ENCODE peak calls at places on chromosomes 6 and 20, in ten cellular contexts. H, N, T, U, Y, R, J, Z, V and X are unnamed samples.

GRCh38 chr6:102995491-102995890 is 1602.0 kb downstream of the GRIK2 start:
- DNase-seq in J (no peak), N (no peak), Y (no peak), Z (no peak), V (no peak), U (no peak), H (no peak), R (peak; percentile 51), T (no peak), X (no peak)

GRCh38 chr6:133341607-133342158 is 100.5 kb downstream of the EYA4 start:
- DNase-seq in U (no peak), Z (no peak), Y (peak; percentile 3), T (peak; percentile 86), R (peak; percentile 52), H (peak; percentile 34), J (no peak), V (peak; percentile 35), N (no peak), X (no peak)

GRCh38 chr6:52641826-52642225 is 29.1 kb upstream of the TMEM14A start:
- DNase-seq in N (no peak), U (no peak), H (no peak), J (no peak), R (no peak), Z (no peak), V (no peak), T (no peak), Y (no peak), X (no peak)

GRCh38 chr20:60254901-60255411 is 296.7 kb downstream of the CDH26 start:
- DNase-seq in N (no peak), V (peak; percentile 81), U (no peak), Z (no peak), H (no peak), R (peak; percentile 19), J (no peak), Y (peak; percentile 65), T (peak; percentile 40), X (no peak)

GRCh38 chr20:2399390-2399789 is 18.7 kb downstream of the TGM6 start:
- DNase-seq in H (no peak), V (no peak), T (no peak), R (no peak), Y (no peak), N (no peak), U (no peak), Z (no peak), J (no peak), X (no peak)

GRCh38 chr6:2940010-2940850 is 31.1 kb downstream of the SERPINB6 start:
- DNase-seq in V (no peak), N (peak; percentile 49), U (peak; percentile 52), T (no peak), R (no peak), Z (no peak), Y (no peak), H (no peak), J (no peak), X (no peak)

GRCh38 chr20:36613974-36614373 is 8.4 kb downstream of the RAB5IF start:
- DNase-seq in H (no peak), J (no peak), V (no peak), R (peak; percentile 19), Z (peak; percentile 11), U (no peak), Y (no peak), T (no peak), N (no peak), X (no peak)

GRCh38 chr6:73085362-73085975 is 139.8 kb downstream of the KHDC1L start:
- DNase-seq in R (no peak), H (no peak), Y (peak; percentile 37), T (no peak), Z (no peak), U (no peak), N (no peak), J (no peak), V (peak; percentile 13), X (no peak)

GRCh38 chr6:165646484-165646883 is 16.6 kb downstream of the PDE10A start:
- DNase-seq in V (no peak), T (no peak), H (no peak), R (no peak), N (no peak), Z (no peak), U (no peak), Y (no peak), J (no peak), X (no peak)

GRCh38 chr6:106511274-106512047 is 117.8 kb downstream of the RTN4IP1 start:
- DNase-seq in T (peak; percentile 78), Y (peak; percentile 72), V (peak; percentile 83), J (peak; percentile 65), R (peak; percentile 72), Z (peak; percentile 28), H (peak; percentile 41), N (peak; percentile 61), U (no peak), X (no peak)

GRCh38 chr6:81304486-81304885 is 448.0 kb downstream of the TENT5A start:
- DNase-seq in J (no peak), U (no peak), R (no peak), Y (peak; percentile 20), Z (no peak), H (no peak), N (no peak), T (peak; percentile 31), V (peak; percentile 48), X (no peak)

GRCh38 chr6:18371576-18371975 is 15.6 kb upstream of the RNF144B start:
- DNase-seq in H (no peak), U (no peak), V (no peak), Y (no peak), J (no peak), Z (no peak), R (no peak), T (no peak), N (no peak), X (no peak)

GRCh38 chr6:147204060-147204785 is at the start of gene STXBP5:
- DNase-seq in H (peak; percentile 73), J (peak; percentile 75), Y (peak; percentile 40), R (peak; percentile 56), V (peak; percentile 77), T (peak; percentile 68), N (peak; percentile 76), Z (peak; percentile 42), U (peak; percentile 1), X (no peak)

DNA sequence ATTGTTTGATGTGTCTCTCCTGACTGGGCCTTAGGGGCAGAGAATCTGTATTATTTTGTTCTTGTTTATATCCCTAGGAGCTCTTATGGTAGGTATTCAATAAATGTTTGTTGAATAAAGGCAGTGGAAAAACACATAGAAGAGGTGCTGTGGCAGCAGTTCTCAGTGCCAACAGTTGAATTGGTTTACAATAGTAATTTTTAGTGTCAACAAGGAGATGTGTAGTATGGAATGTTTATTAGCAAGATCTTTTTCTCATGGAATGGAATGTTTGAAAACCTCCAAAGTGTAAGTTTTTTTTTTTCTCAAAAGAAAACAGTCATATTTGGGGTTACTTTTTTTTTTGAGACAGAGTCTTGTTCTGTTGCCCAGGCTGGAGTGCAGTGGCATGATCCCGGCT is 28.0 kb downstream of the ASXL1 start:
- DNase-seq in U (no peak), Y (peak; percentile 55), Z (peak; percentile 22), J (no peak), V (peak; percentile 31), R (no peak), H (no peak), N (no peak), T (no peak), X (no peak)
- H3K4me3 ChIP-seq in U (no peak overlapping the region), Y (no peak overlapping the region), Z (no peak overlapping the region), J (no peak overlapping the region), V (peak overlapping the region; percentile 65), R (no peak overlapping the region), H (no peak overlapping the region), N (no peak overlapping the region), T (peak overlapping the region; percentile 76), X (no peak overlapping the region)

DNA sequence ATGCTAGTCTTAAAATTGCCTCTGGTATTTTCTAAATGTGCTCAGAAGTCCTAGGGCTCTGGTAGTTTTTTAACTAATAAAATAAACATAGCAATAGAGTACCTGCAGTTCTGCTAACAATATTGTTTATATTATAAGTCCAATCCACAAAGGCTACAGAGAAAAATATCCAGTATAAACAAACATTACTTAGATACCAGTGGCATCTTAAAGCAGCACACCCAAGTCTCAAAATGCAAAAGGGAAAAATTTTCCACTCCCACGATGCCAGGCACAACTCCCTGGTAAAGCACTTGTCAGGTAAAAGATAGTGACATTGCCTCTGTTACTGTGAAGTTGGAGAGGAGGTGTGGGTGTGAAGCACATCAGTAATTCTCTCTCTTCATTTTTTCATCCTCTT is 123.3 kb downstream of the OGFRL1 start:
- DNase-seq in N (no peak), Z (no peak), J (no peak), V (no peak), Y (no peak), U (no peak), R (no peak), T (no peak), H (no peak), X (no peak)
- H3K4me3 ChIP-seq in N (peak overlapping the region; percentile 12), Z (no peak overlapping the region), J (no peak overlapping the region), V (no peak overlapping the region), Y (no peak overlapping the region), U (no peak overlapping the region), R (no peak overlapping the region), T (no peak overlapping the region), H (no peak overlapping the region), X (no peak overlapping the region)

DNA sequence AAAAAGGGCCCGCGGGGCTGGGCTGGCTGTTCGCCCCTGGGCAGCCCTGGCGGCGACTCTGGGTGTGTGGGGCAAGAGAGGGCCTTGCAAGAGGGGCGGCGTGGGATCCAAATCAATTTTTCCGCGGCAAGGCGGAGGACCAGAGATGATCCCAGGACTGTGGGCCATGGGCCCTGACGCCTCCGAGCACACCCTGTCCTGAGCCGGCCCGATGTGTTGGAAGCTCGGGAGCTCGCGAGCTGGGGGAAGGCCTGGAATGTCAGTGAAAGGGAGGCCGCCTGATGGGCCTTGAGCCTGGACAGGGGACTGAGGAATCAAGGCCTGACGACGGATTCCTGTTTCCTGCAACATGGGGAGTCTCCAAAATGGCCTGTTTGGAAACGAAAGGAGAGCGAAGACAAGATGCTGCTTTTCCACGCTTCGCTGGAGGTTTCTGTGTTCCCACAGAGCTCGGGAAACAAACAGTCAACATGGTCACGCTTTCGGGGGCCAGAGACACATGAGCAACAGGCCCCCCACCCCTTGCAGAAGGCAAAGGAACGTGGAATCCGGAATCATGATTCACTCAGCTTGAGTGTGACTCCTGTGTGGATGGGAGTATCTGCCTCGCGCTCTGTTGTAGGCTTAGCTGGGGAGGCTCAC is 364.6 kb upstream of the DEFB115 start:
- DNase-seq in T (no peak), J (no peak), V (peak; percentile 45), N (no peak), R (no peak), Y (peak; percentile 8), U (no peak), Z (no peak), H (no peak), X (no peak)
- H3K4me3 ChIP-seq in T (no peak overlapping the region), J (no peak overlapping the region), V (no peak overlapping the region), N (no peak overlapping the region), R (no peak overlapping the region), Y (no peak overlapping the region), U (no peak overlapping the region), Z (no peak overlapping the region), H (no peak overlapping the region), X (no peak overlapping the region)

DNA sequence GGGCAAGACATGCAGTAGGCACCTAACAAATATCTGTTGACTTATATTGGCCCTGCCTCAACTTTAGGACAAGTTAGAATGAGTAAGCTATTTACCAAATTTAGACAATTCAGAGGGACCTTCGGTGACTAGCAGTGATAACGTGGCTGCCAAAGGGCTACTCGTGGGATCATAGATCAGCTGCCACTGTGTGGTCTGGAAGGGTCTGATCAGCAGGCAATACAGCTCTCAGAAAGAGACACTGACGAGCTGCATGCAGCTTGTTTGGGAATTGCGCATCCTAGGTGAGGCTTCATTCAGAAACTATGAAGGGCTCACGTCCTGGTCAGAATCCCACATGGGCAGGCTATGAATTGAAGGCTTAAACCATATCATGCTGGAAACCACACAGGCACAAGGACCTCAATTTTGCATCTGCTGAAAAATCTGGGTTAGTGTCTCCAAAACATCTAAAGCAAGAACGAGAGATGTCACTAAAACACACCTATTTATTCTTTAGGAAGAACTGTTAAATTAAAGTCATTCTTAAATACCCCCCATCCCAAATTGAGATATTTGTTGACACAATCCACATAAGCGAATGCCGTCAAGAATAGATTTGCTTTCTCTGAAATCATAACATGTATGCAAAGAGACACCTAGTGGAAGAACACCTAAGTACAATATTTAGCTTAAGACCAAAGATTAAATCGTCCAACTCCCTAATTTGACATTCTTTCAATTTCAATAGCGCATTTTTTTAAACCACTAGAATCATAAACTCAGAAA is 79.6 kb downstream of the IPCEF1 start:
- DNase-seq in T (peak; percentile 72), U (no peak), H (peak; percentile 56), Y (peak; percentile 45), R (peak; percentile 61), N (no peak), J (no peak), V (peak; percentile 61), Z (no peak), X (no peak)
- H3K4me3 ChIP-seq in T (no peak overlapping the region), U (peak overlapping the region; percentile 20), H (no peak overlapping the region), Y (no peak overlapping the region), R (no peak overlapping the region), N (peak overlapping the region; percentile 12), J (no peak overlapping the region), V (no peak overlapping the region), Z (no peak overlapping the region), X (no peak overlapping the region)